ENCODE peak calls at places on chromosomes 4 and X, in six cellular contexts. Z is NCI-H1694, J is neural crest cell, C is fibroblast of pulmonary artery, F is keratinocyte, N is EH. E is an unnamed sample.

GRCh38 chr4:751676-752075 is 46.0 kb downstream of the PCGF3 start:
- DNase-seq in Z (peak), J (no peak), C (no peak), F (no peak), N (no peak), E (peak)

GRCh38 chr4:106315476-106315967 is 487 bp downstream of the TBCK start:
- DNase-seq in Z (no peak), J (no peak), C (peak), F (peak), N (peak), E (peak)

GRCh38 chr4:14831447-14831846 is 170.8 kb upstream of the CPEB2 start:
- DNase-seq in Z (no peak), J (no peak), C (no peak), F (no peak), N (no peak), E (no peak)

GRCh38 chr4:3524920-3525319 is 7.3 kb downstream of the LRPAP1 start:
- DNase-seq in Z (no peak), J (no peak), C (no peak), F (no peak), N (no peak), E (peak)

GRCh38 chr4:168694669-168695068 is 197.8 kb downstream of the PALLD start:
- DNase-seq in Z (no peak), J (no peak), C (peak), F (peak), N (peak), E (no peak)

GRCh38 chrX:66049056-66049455 is 9.2 kb upstream of the VSIG4 start:
- DNase-seq in Z (no peak), J (no peak), C (no peak), F (no peak), N (no peak), E (no peak)

GRCh38 chr4:1246111-1246881 is 2.6 kb downstream of the CTBP1 start:
- DNase-seq in Z (no peak), J (no peak), C (no peak), F (no peak), N (no peak), E (peak)

GRCh38 chr4:45442466-45442865 is 681.4 kb downstream of the GABRG1 start:
- DNase-seq in Z (peak), J (no peak), C (peak), F (no peak), N (no peak), E (no peak)

GRCh38 chrX:11531226-11531625 is 134.5 kb downstream of the ARHGAP6 start:
- DNase-seq in Z (no peak), J (no peak), C (peak), F (no peak), N (peak), E (no peak)

GRCh38 chr4:159344877-159345276 is 242.0 kb downstream of the RAPGEF2 start:
- DNase-seq in Z (no peak), J (no peak), C (no peak), F (no peak), N (no peak), E (no peak)

GRCh38 chr4:61064636-61065035 is 135.5 kb upstream of the ADGRL3 start:
- DNase-seq in Z (no peak), J (no peak), C (no peak), F (no peak), N (no peak), E (no peak)

GRCh38 chrX:43589735-43590515 is 66.2 kb upstream of the MAOA start:
- DNase-seq in Z (no peak), J (no peak), C (peak), F (no peak), N (no peak), E (no peak)

GRCh38 chr4:3293410-3294391 is 880 bp downstream of the RGS12 start:
- DNase-seq in Z (no peak), J (no peak), C (no peak), F (no peak), N (peak), E (no peak)

GRCh38 chrX:69137371-69137881 is 27.8 kb downstream of the PJA1 start:
- DNase-seq in Z (no peak), J (peak), C (peak), F (no peak), N (peak), E (no peak)